ENCODE peak calls at places on chromosomes 3 and 15, in eight cellular contexts. D is MM.1S, L is A549, G is choroid plexus epithelial cell, O is LNCaP clone FGC, I is mucosa of descending colon, U is ascending aorta, Z is HL-60. K is an unnamed sample.

GRCh38 chr3:43296565-43296964 is 10.2 kb downstream of the SNRK start:
- DNase-seq in D (peak; percentile 58), L (no peak), G (peak; percentile 64), O (no peak), I (no peak), U (no peak), Z (peak; percentile 61), K (peak; percentile 19)

GRCh38 chr3:187130346-187131066 is 8.8 kb downstream of the RPL39L start:
- DNase-seq in D (peak; percentile 95), L (no peak), G (peak; percentile 83), O (peak; percentile 2), I (peak; percentile 24), U (no peak), Z (no peak), K (peak; percentile 52)

GRCh38 chr3:124117486-124117885 is 125.6 kb upstream of the ROPN1 start:
- DNase-seq in D (no peak), L (peak; percentile 6), G (peak; percentile 9), O (no peak), I (no peak), U (no peak), Z (no peak), K (no peak)

GRCh38 chr15:52326758-52327157 is 31.2 kb upstream of the MYO5C start:
- DNase-seq in D (no peak), L (no peak), G (peak; percentile 52), O (no peak), I (no peak), U (no peak), Z (no peak), K (no peak)

GRCh38 chr15:48467801-48468200 is 136.6 kb downstream of the DUT start:
- DNase-seq in D (no peak), L (no peak), G (peak; percentile 41), O (no peak), I (no peak), U (no peak), Z (no peak), K (no peak)

GRCh38 chr3:50388021-50388719 is 28.8 kb upstream of the TMEM115 start:
- DNase-seq in D (no peak), L (no peak), G (peak; percentile 28), O (no peak), I (no peak), U (no peak), Z (no peak), K (no peak)

GRCh38 chr15:55344206-55344605 is 25.2 kb downstream of the PIGB start:
- DNase-seq in D (no peak), L (no peak), G (no peak), O (no peak), I (no peak), U (no peak), Z (no peak), K (no peak)

GRCh38 chr3:30604566-30604965 is 1.8 kb upstream of the TGFBR2 start:
- DNase-seq in D (no peak), L (no peak), G (no peak), O (no peak), I (no peak), U (no peak), Z (no peak), K (no peak)

GRCh38 chr3:192060160-192060783 is 599.3 kb downstream of the PYDC2 start:
- DNase-seq in D (peak; percentile 47), L (no peak), G (no peak), O (no peak), I (no peak), U (no peak), Z (no peak), K (no peak)

GRCh38 chr3:29338981-29339833 is 58.3 kb downstream of the RBMS3 start:
- DNase-seq in D (no peak), L (no peak), G (peak; percentile 42), O (no peak), I (no peak), U (no peak), Z (no peak), K (no peak)

GRCh38 chr15:89958107-89958805 is 42.9 kb upstream of the ZNF710 start:
- DNase-seq in D (no peak), L (no peak), G (no peak), O (peak; percentile 23), I (peak; percentile 77), U (no peak), Z (no peak), K (no peak)

GRCh38 chr3:187263270-187263669 is 28.3 kb downstream of the MASP1 start:
- DNase-seq in D (no peak), L (no peak), G (no peak), O (peak; percentile 39), I (no peak), U (no peak), Z (no peak), K (no peak)

GRCh38 chr3:105430460-105430859 is 63.8 kb downstream of the ALCAM start:
- DNase-seq in D (no peak), L (no peak), G (no peak), O (no peak), I (no peak), U (no peak), Z (no peak), K (no peak)

GRCh38 chr15:100211855-100212850 is 129.6 kb downstream of the ADAMTS17 start:
- DNase-seq in D (no peak), L (no peak), G (no peak), O (no peak), I (no peak), U (no peak), Z (no peak), K (no peak)

GRCh38 chr3:156240642-156241041 is 120.3 kb downstream of the KCNAB1 start:
- DNase-seq in D (no peak), L (no peak), G (no peak), O (no peak), I (no peak), U (no peak), Z (no peak), K (no peak)

GRCh38 chr15:52234596-52235541 is 43.7 kb upstream of the GNB5 start:
- DNase-seq in D (no peak), L (no peak), G (no peak), O (no peak), I (peak; percentile 65), U (no peak), Z (no peak), K (peak; percentile 54)

GRCh38 chr15:45704329-45705249 is 69.8 kb downstream of the SQOR start:
- DNase-seq in D (no peak), L (no peak), G (peak; percentile 44), O (no peak), I (peak; percentile 57), U (no peak), Z (no peak), K (no peak)

GRCh38 chr15:66621491-66622467 is 56.0 kb upstream of the LCTL start:
- DNase-seq in D (no peak), L (no peak), G (peak; percentile 43), O (no peak), I (no peak), U (no peak), Z (no peak), K (no peak)

GRCh38 chr15:61879219-61879618 is 181.0 kb downstream of the VPS13C start:
- DNase-seq in D (no peak), L (no peak), G (peak; percentile 21), O (no peak), I (no peak), U (no peak), Z (no peak), K (no peak)

GRCh38 chr3:69669070-69669469 is 70.2 kb upstream of the MITF start:
- DNase-seq in D (no peak), L (no peak), G (no peak), O (peak; percentile 33), I (no peak), U (no peak), Z (no peak), K (no peak)
- H3K4me3 ChIP-seq in D (no peak overlapping the region), L (no peak overlapping the region), G (no peak overlapping the region), O (no peak overlapping the region), I (no peak overlapping the region), U (no peak overlapping the region), Z (no peak overlapping the region), K (no peak overlapping the region)

GRCh38 chr3:24506966-24507775 is 12.5 kb upstream of the THRB start:
- DNase-seq in D (no peak), L (no peak), G (no peak), O (no peak), I (no peak), U (no peak), Z (no peak), K (no peak)

GRCh38 chr3:24503499-24504176 is 9.0 kb upstream of the THRB start:
- DNase-seq in D (peak; percentile 67), L (no peak), G (no peak), O (no peak), I (no peak), U (no peak), Z (no peak), K (no peak)

GRCh38 chr3:24504765-24505164 is 10.1 kb upstream of the THRB start:
- DNase-seq in D (no peak), L (no peak), G (no peak), O (no peak), I (no peak), U (no peak), Z (no peak), K (no peak)

GRCh38 chr3:24507776-24508422 is 13.2 kb upstream of the THRB start:
- DNase-seq in D (no peak), L (no peak), G (no peak), O (no peak), I (no peak), U (no peak), Z (no peak), K (no peak)

DNA sequence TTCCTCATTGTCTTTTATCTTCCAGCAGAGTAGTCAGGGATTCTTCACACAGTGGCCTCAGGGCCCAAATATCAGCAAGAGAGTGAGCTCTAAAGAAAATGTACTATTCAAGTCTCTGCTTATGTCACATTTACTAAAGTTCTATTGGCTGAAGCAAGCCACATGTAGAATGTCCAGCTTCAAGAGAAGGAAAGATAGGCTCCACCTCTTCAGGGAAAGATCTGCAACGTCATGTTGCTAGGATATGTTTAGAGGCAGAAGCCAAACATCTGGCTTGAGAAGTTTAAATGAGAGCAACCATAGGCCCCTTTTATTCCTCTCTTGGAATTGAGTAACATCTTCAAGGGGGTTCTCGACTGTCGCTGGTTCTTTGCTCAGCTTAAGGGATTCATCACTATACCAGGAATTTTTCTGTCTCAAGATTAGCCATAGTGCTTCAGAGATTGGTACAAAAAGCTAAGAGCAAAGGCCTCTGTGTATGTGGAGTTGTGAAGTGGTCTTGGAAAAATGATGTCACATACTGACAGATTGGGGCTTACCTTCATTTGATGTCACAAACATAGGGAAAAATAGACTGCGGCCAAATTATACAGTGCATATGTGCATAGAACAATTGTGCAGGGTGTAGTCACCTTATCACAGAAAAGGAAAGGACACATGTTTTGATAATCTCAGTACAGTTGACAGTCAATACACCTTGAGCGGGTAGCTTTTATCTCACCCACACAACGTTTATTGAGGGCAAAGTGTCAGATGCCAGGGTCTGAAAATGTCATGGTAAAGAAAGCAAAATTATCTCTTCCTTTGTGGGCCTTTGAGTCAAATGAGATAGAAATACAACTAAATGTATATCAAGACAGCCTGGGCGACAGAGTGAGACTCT is 11.3 kb upstream of the THRB start:
- DNase-seq in D (no peak), L (no peak), G (peak; percentile 51), O (no peak), I (no peak), U (no peak), Z (no peak), K (no peak)
- H3K4me3 ChIP-seq in D (no peak overlapping the region), L (no peak overlapping the region), G (no peak overlapping the region), O (no peak overlapping the region), I (no peak overlapping the region), U (no peak overlapping the region), Z (no peak overlapping the region), K (no peak overlapping the region)

GRCh38 chr3:180870008-180870733 is 42.3 kb upstream of the FXR1 start:
- DNase-seq in D (no peak), L (no peak), G (peak; percentile 9), O (no peak), I (no peak), U (no peak), Z (no peak), K (no peak)
- H3K4me3 ChIP-seq in D (no peak overlapping the region), L (no peak overlapping the region), G (peak overlapping the region; percentile 24), O (no peak overlapping the region), I (no peak overlapping the region), U (peak overlapping the region; percentile 51), Z (no peak overlapping the region), K (no peak overlapping the region)

GRCh38 chr3:31934018-31934417 is 47.0 kb downstream of the OSBPL10 start:
- DNase-seq in D (no peak), L (no peak), G (peak; percentile 26), O (no peak), I (no peak), U (no peak), Z (no peak), K (no peak)
- H3K4me3 ChIP-seq in D (no peak overlapping the region), L (no peak overlapping the region), G (no peak overlapping the region), O (no peak overlapping the region), I (no peak overlapping the region), U (no peak overlapping the region), Z (no peak overlapping the region), K (no peak overlapping the region)

K was measured in GM06990.